ENCODE peak calls at places on chromosomes 4 and X, in four cellular contexts. Y is Caco-2, M is GM06990, N is type B pancreatic cell. Z is an unnamed sample.

GRCh38 chr4:180363817-180364216 is 1879.4 kb upstream of the TENM3 start:
- DNase-seq in M (no peak), Y (no peak), N (no peak), Z (no peak)

GRCh38 chr4:183492791-183493221 is 12.1 kb upstream of the ING2 start:
- DNase-seq in Y (no peak), N (no peak), M (no peak), Z (no peak)

GRCh38 chr4:125303058-125303457 is 11.7 kb upstream of the FAT4 start:
- DNase-seq in M (no peak), Y (no peak), N (no peak), Z (no peak)

GRCh38 chr4:41213563-41214157 is 682 bp downstream of the APBB2 start:
- DNase-seq in Y (no peak), N (peak), M (no peak), Z (peak)

GRCh38 chrX:148412006-148412405 is 88.4 kb upstream of the AFF2 start:
- DNase-seq in Y (no peak), M (no peak), N (no peak), Z (no peak)

GRCh38 chrX:142702749-142703148 is 323.0 kb upstream of the SPANXN4 start:
- DNase-seq in N (no peak), Y (no peak), M (no peak), Z (no peak)

GRCh38 chr4:183563874-183564273 is 59.0 kb downstream of the ING2 start:
- DNase-seq in M (no peak), Y (no peak), N (no peak), Z (no peak)

GRCh38 chr4:170853422-170854021 is 763.8 kb upstream of the AADAT start:
- DNase-seq in Y (peak), M (peak), N (no peak), Z (peak)

GRCh38 chr4:147901886-147902285 is 170.0 kb downstream of the ARHGAP10 start:
- DNase-seq in Y (no peak), M (no peak), N (no peak), Z (no peak)

GRCh38 chrX:134626434-134626833 is 31.8 kb downstream of the PLAC1 start:
- DNase-seq in Y (no peak), M (no peak), N (no peak), Z (no peak)

GRCh38 chrX:136457303-136457917 is 30.3 kb upstream of the BRS3 start:
- DNase-seq in N (no peak), Y (no peak), M (no peak), Z (no peak)

GRCh38 chr4:188329526-188329925 is 190.3 kb downstream of the TRIML1 start:
- DNase-seq in M (no peak), Y (peak), N (no peak), Z (no peak)

GRCh38 chrX:131548994-131549393 is 5.1 kb downstream of the OR13H1 start:
- DNase-seq in M (no peak), Y (no peak), N (no peak), Z (no peak)

GRCh38 chrX:63330681-63331080 is 20.5 kb downstream of the SPIN4 start:
- DNase-seq in Y (no peak), N (no peak), M (no peak), Z (no peak)

GRCh38 chr4:7428261-7429068 is 6.3 kb downstream of the PSAPL1 start:
- DNase-seq in Y (peak), M (no peak), N (peak), Z (no peak)

GRCh38 chr4:64497526-64497925 is 88.3 kb upstream of the TECRL start:
- DNase-seq in Y (no peak), N (no peak), M (no peak), Z (no peak)

GRCh38 chr4:127828121-127828520 is 46.0 kb downstream of the HSPA4L start:
- DNase-seq in N (no peak), M (no peak), Y (no peak), Z (no peak)

GRCh38 chr4:88054909-88055308 is 47.5 kb downstream of the PKD2 start:
- DNase-seq in M (no peak), Y (peak), N (no peak), Z (peak)

GRCh38 chrX:153319295-153319694 is 2.3 kb downstream of the PNMA6F start:
- DNase-seq in Y (no peak), N (no peak), M (no peak), Z (no peak)

GRCh38 chr4:83613994-83614393 is 78.1 kb downstream of the GPAT3 start:
- DNase-seq in M (no peak), N (no peak), Y (no peak), Z (no peak)

GRCh38 chr4:125744891-125745364 is 430.2 kb downstream of the FAT4 start:
- DNase-seq in Y (no peak), M (no peak), N (peak), Z (no peak)

GRCh38 chr4:156476359-156476758 is 495.2 kb downstream of the PDGFC start:
- DNase-seq in N (no peak), M (no peak), Y (no peak), Z (no peak)

GRCh38 chr4:15758294-15758693 is 19.8 kb upstream of the CD38 start:
- DNase-seq in N (no peak), Y (no peak), M (no peak), Z (no peak)

GRCh38 chrX:69133561-69134542 is 31.4 kb downstream of the PJA1 start:
- DNase-seq in Y (peak), N (no peak), M (no peak), Z (no peak)

GRCh38 chrX:69365349-69365748 is 138.8 kb upstream of the NALF2 start:
- DNase-seq in N (no peak), Y (no peak), M (no peak), Z (no peak)

GRCh38 chrX:150990910-150991309 is 7.8 kb downstream of the HMGB3 start:
- DNase-seq in M (no peak), Y (no peak), N (no peak), Z (no peak)

GRCh38 chr4:62709618-62710252 is 1509.6 kb downstream of the ADGRL3 start:
- DNase-seq in N (no peak), M (no peak), Y (no peak), Z (peak)

GRCh38 chr4:10196191-10196590 is 79.6 kb upstream of the WDR1 start:
- DNase-seq in Y (no peak), N (no peak), M (no peak), Z (no peak)

GRCh38 chrX:9847071-9847470 is 60.8 kb downstream of the SHROOM2 start:
- DNase-seq in M (no peak), N (no peak), Y (peak), Z (no peak)

GRCh38 chr4:2066571-2067445 is 7.7 kb downstream of the NAT8L start:
- DNase-seq in Y (no peak), N (no peak), M (no peak), Z (no peak)

GRCh38 chr4:94695389-94695788 is 62.4 kb upstream of the BMPR1B start:
- DNase-seq in N (no peak), Y (no peak), M (no peak), Z (no peak)

GRCh38 chr4:106522839-106523238 is 154.3 kb upstream of the GIMD1 start:
- DNase-seq in M (no peak), N (no peak), Y (peak), Z (no peak)

GRCh38 chrX:118455013-118455412 is 40.6 kb upstream of the DOCK11 start:
- DNase-seq in N (no peak), Y (no peak), M (no peak), Z (no peak)

DNA sequence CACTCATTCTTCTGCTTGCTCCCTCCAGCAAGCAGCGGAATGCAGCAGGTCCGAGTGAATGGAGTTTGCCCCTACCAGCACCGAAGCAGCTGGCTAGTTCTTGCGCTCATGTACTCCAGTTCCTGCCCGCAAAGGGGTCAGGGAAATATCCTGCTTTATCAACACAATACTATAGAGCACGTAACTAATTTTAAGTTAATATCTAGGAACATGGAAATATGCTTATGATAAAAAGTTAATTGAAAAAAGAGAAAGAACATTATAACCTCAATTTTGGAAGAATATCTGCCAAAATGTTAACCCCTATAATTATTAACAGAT is 195.6 kb downstream of the SNCA start:
- DNase-seq in M (no peak), Y (no peak), N (no peak), Z (no peak)
- TF ChIP-seq CTCF in M (no peak), Y (no peak), N (peak), Z (no peak)

DNA sequence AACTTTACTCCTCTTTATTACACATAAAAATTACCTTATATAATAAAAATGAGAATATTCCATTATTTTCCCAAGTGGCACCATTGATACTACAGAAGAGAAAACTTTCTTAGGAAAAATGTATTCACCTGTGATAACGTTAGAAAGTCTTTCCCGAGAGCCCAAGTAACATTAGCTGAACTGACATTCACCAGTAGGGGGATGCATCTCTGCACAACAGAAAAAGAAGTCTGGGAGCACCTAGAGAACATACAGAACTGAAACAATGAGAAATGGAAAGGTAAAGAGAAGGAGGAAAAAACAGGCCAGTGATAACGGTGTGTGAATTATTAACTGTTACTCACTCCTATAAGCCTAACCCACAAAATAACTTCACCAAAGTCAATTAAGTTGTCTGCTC is 423.3 kb downstream of the CENPC start:
- DNase-seq in M (no peak), Y (no peak), N (no peak), Z (no peak)
- TF ChIP-seq CTCF in M (peak), Y (peak), N (peak), Z (peak)

DNA sequence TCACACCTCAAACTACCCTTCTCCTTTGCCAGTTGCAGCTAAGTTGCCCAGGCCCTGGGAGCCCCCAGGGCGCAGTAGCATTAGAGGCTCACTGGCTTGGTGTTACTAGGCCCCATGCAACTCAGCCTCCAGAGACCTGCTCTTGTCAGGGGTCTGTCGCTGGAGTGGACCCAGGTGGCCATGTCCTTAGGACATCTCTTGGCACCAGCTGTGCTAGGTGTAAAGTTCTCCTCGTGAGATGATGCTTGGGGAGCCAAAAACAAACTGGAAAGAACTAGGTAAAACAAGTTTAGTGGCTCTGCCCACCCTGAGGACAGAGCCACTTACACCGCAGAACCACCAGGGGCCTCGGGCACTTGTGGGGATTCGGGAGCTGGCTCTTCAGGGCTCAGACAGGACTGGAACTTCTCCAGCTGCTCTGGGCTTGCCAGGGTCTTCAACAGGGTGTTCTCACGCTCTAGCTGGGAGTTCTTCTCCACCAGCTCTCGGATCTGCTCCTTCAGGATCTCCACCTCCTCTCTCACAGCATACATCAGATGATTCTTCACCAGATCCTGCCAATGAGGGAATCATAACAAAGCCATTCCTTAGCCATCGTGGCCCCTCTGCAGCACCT is 61.3 kb downstream of the TSC22D3 start:
- DNase-seq in M (no peak), N (no peak), Y (no peak), Z (no peak)
- TF ChIP-seq CTCF in M (peak), N (no peak), Y (no peak), Z (no peak)

DNA sequence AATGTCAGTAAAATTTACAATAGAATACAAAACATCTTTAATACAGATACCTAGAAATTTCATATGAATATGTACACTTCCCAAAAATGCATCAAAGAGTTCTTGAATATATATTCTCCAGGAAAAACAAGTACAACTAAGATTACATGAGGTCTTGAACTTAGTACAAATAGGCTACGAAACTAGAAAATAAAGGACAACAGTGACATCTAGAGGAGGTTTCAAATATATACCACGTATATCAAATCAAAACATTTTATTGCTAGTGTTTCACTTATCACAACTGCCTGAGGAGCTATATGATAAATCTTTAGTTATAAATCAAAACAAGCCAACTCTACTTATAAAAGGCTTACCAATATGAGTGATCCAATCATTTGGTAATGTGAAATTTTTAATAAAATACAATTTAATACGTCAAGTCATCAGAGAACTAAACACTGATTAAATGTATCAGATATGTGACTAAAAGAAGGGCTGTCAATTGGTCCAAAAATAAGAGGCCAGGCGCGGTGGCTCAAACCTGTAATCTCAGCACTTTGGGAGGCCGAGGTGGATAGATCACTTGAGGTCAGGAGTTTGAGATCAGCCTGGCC is 36.6 kb downstream of the ANAPC10 start:
- DNase-seq in N (no peak), Y (no peak), M (no peak), Z (peak)
- TF ChIP-seq CTCF in N (peak), Y (peak), M (no peak), Z (peak)

GRCh38 chr4:42348692-42349091 is 48.6 kb upstream of the SHISA3 start:
- DNase-seq in M (no peak), Y (no peak), N (no peak), Z (no peak)
- TF ChIP-seq CTCF in M (no peak), Y (no peak), N (no peak), Z (no peak)

DNA sequence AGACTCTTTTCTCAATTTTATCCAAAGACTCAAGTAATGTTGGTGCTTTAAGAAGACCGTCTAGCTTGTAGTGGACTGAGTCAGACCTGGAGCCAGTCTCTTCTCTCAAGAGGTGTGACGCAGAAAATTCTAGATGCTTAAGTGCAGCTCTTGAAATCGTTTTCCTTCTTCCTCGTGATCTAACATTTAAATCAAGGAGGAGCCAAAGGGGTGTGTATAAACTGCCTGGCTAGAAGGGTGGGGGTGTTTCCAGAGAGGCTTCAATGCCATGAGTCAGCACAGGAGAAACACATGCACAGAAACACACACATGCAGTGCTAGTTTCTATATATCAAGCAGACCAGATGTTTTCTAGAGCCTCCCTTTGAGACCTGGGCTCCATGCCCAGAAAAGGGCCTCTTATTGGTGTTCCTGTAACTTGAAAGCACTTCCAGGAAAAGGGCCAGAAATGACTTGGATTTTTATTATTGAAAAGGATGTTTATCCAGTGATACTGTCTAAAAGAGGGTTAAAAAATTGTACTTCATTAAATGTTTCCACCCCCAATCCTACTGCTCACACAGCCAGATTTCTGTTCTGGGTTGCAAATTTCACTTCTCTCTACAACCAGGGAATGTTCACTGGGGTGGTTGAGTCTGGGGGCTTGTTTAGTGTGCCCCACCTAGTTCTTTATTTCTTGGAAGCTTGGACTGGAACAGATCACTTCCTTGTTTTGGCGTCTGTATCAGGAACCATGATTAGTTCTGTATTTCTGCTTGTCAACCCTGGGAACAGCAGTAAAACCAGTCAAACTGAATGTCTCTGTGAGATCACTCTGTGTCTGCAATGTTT is at the start of gene CLIC2:
- DNase-seq in Y (no peak), N (no peak), M (peak), Z (no peak)
- TF ChIP-seq CTCF in Y (no peak), N (no peak), M (no peak), Z (no peak)

GRCh38 chrX:109839694-109840358 is 106.8 kb upstream of the ACSL4 start:
- DNase-seq in Y (no peak), N (no peak), M (no peak), Z (no peak)
- TF ChIP-seq CTCF in Y (no peak), N (peak), M (peak), Z (no peak)

DNA sequence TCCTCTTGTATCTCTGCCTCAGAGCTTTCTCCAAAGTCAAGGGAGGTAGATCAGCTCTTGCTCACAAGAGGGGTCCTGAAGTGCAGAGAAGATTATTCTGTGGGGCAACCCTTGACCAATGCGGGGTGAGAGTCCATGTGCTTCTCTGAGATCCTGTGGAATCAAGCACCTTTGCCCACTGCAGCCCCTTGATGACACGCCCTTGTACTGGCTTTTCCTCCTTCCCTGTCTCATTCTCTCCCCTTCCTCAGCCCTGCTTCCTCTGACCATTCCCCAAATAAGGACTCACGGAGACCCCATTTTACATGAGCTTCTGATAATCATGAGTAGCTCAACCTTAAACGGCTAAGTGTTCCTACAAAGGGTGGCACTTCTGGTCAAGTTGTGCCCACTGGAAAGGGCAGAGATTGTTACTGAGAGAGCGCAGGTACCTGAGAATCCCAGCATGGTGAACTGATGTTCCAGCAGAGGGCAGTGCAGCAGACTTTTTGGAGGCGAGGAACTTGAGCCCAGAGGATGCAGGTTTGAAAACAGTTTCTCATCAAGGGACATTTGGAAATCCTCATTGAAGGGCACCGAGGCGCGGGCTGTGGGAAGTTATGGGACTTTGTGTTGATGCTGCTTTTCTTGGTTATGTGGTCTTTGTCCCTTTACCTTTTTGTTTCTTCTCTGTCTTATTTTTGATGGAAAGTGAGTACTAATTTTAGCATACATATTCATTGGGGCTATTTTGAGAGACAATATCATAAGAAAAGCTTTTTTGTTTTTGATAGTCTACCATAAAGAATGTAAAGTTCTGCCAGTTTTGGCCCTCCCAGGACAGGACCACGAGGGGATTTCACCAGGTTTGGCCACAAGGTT is 201.3 kb downstream of the RBM46 start:
- DNase-seq in N (no peak), Y (peak), M (no peak), Z (peak)
- TF ChIP-seq CTCF in N (peak), Y (peak), M (peak), Z (peak)

GRCh38 chr4:100651499-100652165 is 133.8 kb upstream of the EMCN start:
- DNase-seq in M (no peak), Y (no peak), N (no peak), Z (no peak)

GRCh38 chr4:100644150-100644549 is 126.3 kb upstream of the EMCN start:
- DNase-seq in M (no peak), Y (no peak), N (no peak), Z (no peak)

GRCh38 chr4:100649478-100649877 is 131.7 kb upstream of the EMCN start:
- DNase-seq in Y (no peak), N (no peak), M (no peak), Z (no peak)
- TF ChIP-seq CTCF in Y (no peak), N (no peak), M (no peak), Z (no peak)